ENCODE peak calls at places on chromosomes 2 and 18, in five cellular contexts. One of them, this sample, is unnamed.
A peak's percentile ranks its signal among the peaks of the same experiment; 100 is the strongest.

GRCh38 chr2:240457223-240458043 is 22.0 kb downstream of the GPC1 start:
- DNase-seq in choroid plexus epithelial cell: no peak
- DNase-seq in mesothelial cell of epicardium: no peak
- DNase-seq in GM23338: peak; percentile 85
- DNase-seq in right lobe of liver: no peak
- DNase-seq in this sample: no peak

GRCh38 chr2:15660491-15661294 is 69.0 kb downstream of the DDX1 start:
- DNase-seq in right lobe of liver: no peak
- DNase-seq in choroid plexus epithelial cell: no peak
- DNase-seq in mesothelial cell of epicardium: no peak
- DNase-seq in GM23338: no peak
- DNase-seq in this sample: no peak

GRCh38 chr18:28884304-28884703 is 707.4 kb upstream of the CDH2 start:
- DNase-seq in right lobe of liver: no peak
- DNase-seq in choroid plexus epithelial cell: no peak
- DNase-seq in GM23338: no peak
- DNase-seq in mesothelial cell of epicardium: no peak
- DNase-seq in this sample: no peak

GRCh38 chr2:100246163-100247145 is 75.8 kb downstream of the LONRF2 start:
- DNase-seq in GM23338: peak; percentile 77
- DNase-seq in choroid plexus epithelial cell: peak; percentile 28
- DNase-seq in mesothelial cell of epicardium: no peak
- DNase-seq in right lobe of liver: no peak
- DNase-seq in this sample: no peak

GRCh38 chr2:117775820-117776219 is 38.7 kb upstream of the DDX18 start:
- DNase-seq in GM23338: no peak
- DNase-seq in mesothelial cell of epicardium: no peak
- DNase-seq in right lobe of liver: no peak
- DNase-seq in choroid plexus epithelial cell: no peak
- DNase-seq in this sample: no peak

GRCh38 chr2:104447831-104448434 is 406.0 kb upstream of the POU3F3 start:
- DNase-seq in GM23338: peak; percentile 20
- DNase-seq in right lobe of liver: no peak
- DNase-seq in mesothelial cell of epicardium: no peak
- DNase-seq in choroid plexus epithelial cell: no peak
- DNase-seq in this sample: no peak

GRCh38 chr2:235091421-235091820 is 139.6 kb downstream of the SH3BP4 start:
- DNase-seq in choroid plexus epithelial cell: no peak
- DNase-seq in right lobe of liver: no peak
- DNase-seq in GM23338: no peak
- DNase-seq in mesothelial cell of epicardium: no peak
- DNase-seq in this sample: no peak

GRCh38 chr2:60998628-60999545 is 18.6 kb upstream of the PEX13 start:
- DNase-seq in choroid plexus epithelial cell: peak; percentile 74
- DNase-seq in GM23338: peak; percentile 75
- DNase-seq in mesothelial cell of epicardium: no peak
- DNase-seq in right lobe of liver: no peak
- DNase-seq in this sample: no peak

GRCh38 chr2:64461271-64462058 is 7.5 kb downstream of the LGALSL start:
- DNase-seq in mesothelial cell of epicardium: no peak
- DNase-seq in GM23338: no peak
- DNase-seq in right lobe of liver: no peak
- DNase-seq in choroid plexus epithelial cell: no peak
- DNase-seq in this sample: no peak

GRCh38 chr2:166632616-166633015 is 138.6 kb upstream of the SCN7A start:
- DNase-seq in GM23338: peak; percentile 14
- DNase-seq in mesothelial cell of epicardium: no peak
- DNase-seq in right lobe of liver: no peak
- DNase-seq in choroid plexus epithelial cell: peak; percentile 98
- DNase-seq in this sample: no peak

GRCh38 chr2:145029885-145030284 is 510.0 kb upstream of the ZEB2 start:
- DNase-seq in GM23338: no peak
- DNase-seq in right lobe of liver: no peak
- DNase-seq in mesothelial cell of epicardium: no peak
- DNase-seq in choroid plexus epithelial cell: no peak
- DNase-seq in this sample: no peak

GRCh38 chr2:85746313-85747004 is 7.3 kb upstream of the ATOH8 start:
- DNase-seq in choroid plexus epithelial cell: no peak
- DNase-seq in GM23338: no peak
- DNase-seq in mesothelial cell of epicardium: no peak
- DNase-seq in right lobe of liver: no peak
- DNase-seq in this sample: no peak

GRCh38 chr2:176637497-176638166 is 368.4 kb downstream of the MTX2 start:
- DNase-seq in choroid plexus epithelial cell: peak; percentile 11
- DNase-seq in mesothelial cell of epicardium: no peak
- DNase-seq in GM23338: peak; percentile 74
- DNase-seq in right lobe of liver: no peak
- DNase-seq in this sample: peak; percentile 71

GRCh38 chr2:65464604-65465003 is 32.2 kb upstream of the SPRED2 start:
- DNase-seq in right lobe of liver: no peak
- DNase-seq in GM23338: no peak
- DNase-seq in mesothelial cell of epicardium: no peak
- DNase-seq in choroid plexus epithelial cell: no peak
- DNase-seq in this sample: no peak

GRCh38 chr2:203580846-203581245 is 45.7 kb upstream of the RAPH1 start:
- DNase-seq in mesothelial cell of epicardium: no peak
- DNase-seq in choroid plexus epithelial cell: no peak
- DNase-seq in right lobe of liver: no peak
- DNase-seq in GM23338: no peak
- DNase-seq in this sample: no peak

GRCh38 chr2:190069936-190070696 is 7.6 kb upstream of the MSTN start:
- DNase-seq in right lobe of liver: peak; percentile 80
- DNase-seq in mesothelial cell of epicardium: no peak
- DNase-seq in GM23338: peak; percentile 68
- DNase-seq in choroid plexus epithelial cell: peak; percentile 85
- DNase-seq in this sample: no peak

GRCh38 chr2:172647439-172647838 is 88.2 kb upstream of the RAPGEF4 start:
- DNase-seq in mesothelial cell of epicardium: no peak
- DNase-seq in GM23338: no peak
- DNase-seq in choroid plexus epithelial cell: no peak
- DNase-seq in right lobe of liver: no peak
- DNase-seq in this sample: no peak

GRCh38 chr18:13424377-13424776 is 205.8 kb downstream of the LDLRAD4 start:
- DNase-seq in right lobe of liver: no peak
- DNase-seq in GM23338: no peak
- DNase-seq in choroid plexus epithelial cell: no peak
- DNase-seq in mesothelial cell of epicardium: no peak
- DNase-seq in this sample: no peak

GRCh38 chr18:50879302-50880107 is 587 bp downstream of the ME2 start:
- DNase-seq in mesothelial cell of epicardium: no peak
- DNase-seq in right lobe of liver: no peak
- DNase-seq in GM23338: no peak
- DNase-seq in choroid plexus epithelial cell: peak; percentile 70
- DNase-seq in this sample: no peak

GRCh38 chr18:36427831-36428230 is 130.3 kb downstream of the FHOD3 start:
- DNase-seq in choroid plexus epithelial cell: no peak
- DNase-seq in right lobe of liver: no peak
- DNase-seq in mesothelial cell of epicardium: no peak
- DNase-seq in GM23338: no peak
- DNase-seq in this sample: no peak

GRCh38 chr2:99183025-99183424 is 2.0 kb downstream of the MRPL30 start:
- DNase-seq in GM23338: peak; percentile 21
- DNase-seq in right lobe of liver: no peak
- DNase-seq in choroid plexus epithelial cell: no peak
- DNase-seq in mesothelial cell of epicardium: no peak
- DNase-seq in this sample: no peak

GRCh38 chr2:99159594-99159993 is 4.8 kb downstream of the LIPT1 start:
- DNase-seq in mesothelial cell of epicardium: no peak
- DNase-seq in GM23338: no peak
- DNase-seq in choroid plexus epithelial cell: no peak
- DNase-seq in right lobe of liver: no peak
- DNase-seq in this sample: no peak

GRCh38 chr2:98822301-98823164 is 91.6 kb upstream of the MGAT4A start:
- DNase-seq in choroid plexus epithelial cell: no peak
- DNase-seq in GM23338: peak; percentile 80
- DNase-seq in right lobe of liver: no peak
- DNase-seq in mesothelial cell of epicardium: no peak
- DNase-seq in this sample: no peak

DNA sequence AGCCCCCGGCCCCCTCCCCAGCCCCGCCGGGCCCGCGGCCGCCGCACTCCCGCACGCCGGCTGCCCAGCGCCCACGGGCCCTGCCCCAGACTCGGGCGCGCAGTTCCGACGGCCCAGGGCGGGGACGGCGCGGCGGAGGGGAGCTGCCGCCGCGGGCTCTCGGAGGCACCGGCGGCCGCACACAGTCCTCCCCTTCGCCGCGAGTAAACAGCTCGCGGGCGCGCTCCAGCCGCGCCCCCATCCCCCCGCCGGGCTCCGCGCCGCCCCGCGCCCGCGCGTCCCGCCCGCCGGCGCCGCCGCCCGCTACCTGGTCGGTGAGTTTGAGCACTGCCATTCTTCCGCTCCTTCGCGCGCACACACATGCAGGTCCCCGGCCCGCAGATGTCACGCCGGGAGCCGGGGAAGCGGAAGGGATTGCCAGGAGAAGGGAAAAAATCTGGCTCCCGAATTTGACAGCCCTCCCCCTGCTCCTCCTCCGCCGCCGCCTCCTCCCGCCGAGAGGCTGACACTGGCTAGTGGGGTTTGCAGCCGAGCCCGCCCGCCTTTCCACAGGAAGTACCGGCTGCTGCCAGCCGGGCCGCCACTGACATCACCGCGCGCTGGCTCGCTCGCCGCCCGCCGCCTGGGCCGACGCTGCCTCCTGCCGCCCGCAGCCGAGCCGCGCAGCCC is at the start of gene ANKRD44:
- DNase-seq in right lobe of liver: peak; percentile 95
- DNase-seq in mesothelial cell of epicardium: peak; percentile 68
- DNase-seq in GM23338: peak; percentile 83
- DNase-seq in choroid plexus epithelial cell: peak; percentile 79
- DNase-seq in this sample: peak; percentile 86
- TF ChIP-seq CTCF in right lobe of liver: peak; percentile 35
- TF ChIP-seq CTCF in mesothelial cell of epicardium: no peak
- TF ChIP-seq CTCF in GM23338: no peak
- TF ChIP-seq CTCF in choroid plexus epithelial cell: peak; percentile 1
- TF ChIP-seq CTCF in this sample: peak; percentile 61

GRCh38 chr2:224058048-224058775 is 19.1 kb upstream of the SERPINE2 start:
- DNase-seq in choroid plexus epithelial cell: no peak
- DNase-seq in mesothelial cell of epicardium: no peak
- DNase-seq in right lobe of liver: no peak
- DNase-seq in GM23338: peak; percentile 33
- DNase-seq in this sample: no peak
- TF ChIP-seq CTCF in choroid plexus epithelial cell: peak; percentile 39
- TF ChIP-seq CTCF in mesothelial cell of epicardium: no peak
- TF ChIP-seq CTCF in right lobe of liver: no peak
- TF ChIP-seq CTCF in GM23338: peak; percentile 46
- TF ChIP-seq CTCF in this sample: no peak

DNA sequence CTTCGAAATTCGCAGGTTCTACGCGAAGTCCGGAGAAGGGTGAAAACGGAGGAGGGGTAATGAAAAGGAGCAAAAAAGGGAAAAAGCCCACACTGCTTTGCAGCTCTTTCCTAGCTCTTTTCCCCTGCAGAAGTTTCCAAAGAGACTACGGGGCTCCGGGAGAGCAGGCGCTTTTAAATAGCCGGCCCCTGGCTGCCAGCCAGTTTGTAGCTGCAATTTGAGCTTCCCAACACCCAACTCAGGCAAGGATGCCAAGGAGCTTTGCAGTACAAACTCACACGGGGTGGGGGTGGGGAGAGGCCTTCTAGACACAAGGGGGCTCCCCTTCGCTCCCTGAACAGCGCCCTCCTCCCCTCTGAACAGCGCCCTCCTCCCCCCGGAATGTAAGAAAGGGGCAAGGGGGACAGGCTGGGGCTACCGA is at the start of gene IGFBP5:
- DNase-seq in mesothelial cell of epicardium: peak; percentile 80
- DNase-seq in right lobe of liver: peak; percentile 68
- DNase-seq in GM23338: peak; percentile 94
- DNase-seq in choroid plexus epithelial cell: peak; percentile 94
- DNase-seq in this sample: peak; percentile 85
- TF ChIP-seq CTCF in mesothelial cell of epicardium: no peak
- TF ChIP-seq CTCF in right lobe of liver: no peak
- TF ChIP-seq CTCF in GM23338: peak; percentile 38
- TF ChIP-seq CTCF in choroid plexus epithelial cell: peak; percentile 46
- TF ChIP-seq CTCF in this sample: peak; percentile 41

DNA sequence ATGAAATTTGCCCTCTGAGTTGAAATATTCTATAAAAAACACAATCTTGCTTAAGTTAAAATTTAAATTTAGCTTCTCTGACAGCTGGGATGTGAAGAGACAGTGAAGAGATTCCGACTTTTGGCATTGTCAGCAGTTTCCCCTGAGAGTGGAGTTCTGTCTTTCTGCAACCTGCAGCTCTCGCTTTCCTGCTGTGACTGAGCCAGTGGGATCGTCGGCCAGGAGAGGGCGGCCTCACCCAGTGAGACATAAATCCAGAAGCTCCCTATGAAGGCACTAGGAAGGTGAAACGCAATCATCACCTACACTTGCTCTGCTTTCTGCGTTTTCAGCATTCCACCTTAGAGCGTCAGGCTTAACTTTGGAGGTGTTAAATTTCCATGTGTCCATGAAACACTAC is 75.4 kb upstream of the HNMT start:
- DNase-seq in mesothelial cell of epicardium: no peak
- DNase-seq in right lobe of liver: peak; percentile 65
- DNase-seq in GM23338: peak; percentile 75
- DNase-seq in choroid plexus epithelial cell: peak; percentile 42
- DNase-seq in this sample: no peak
- TF ChIP-seq CTCF in mesothelial cell of epicardium: peak; percentile 34
- TF ChIP-seq CTCF in right lobe of liver: peak; percentile 50
- TF ChIP-seq CTCF in GM23338: peak; percentile 70
- TF ChIP-seq CTCF in choroid plexus epithelial cell: peak; percentile 69
- TF ChIP-seq CTCF in this sample: peak; percentile 75

GRCh38 chr2:102703748-102704147 is 58.1 kb upstream of the TMEM182 start:
- DNase-seq in mesothelial cell of epicardium: no peak
- DNase-seq in choroid plexus epithelial cell: peak; percentile 61
- DNase-seq in right lobe of liver: no peak
- DNase-seq in GM23338: peak; percentile 60
- DNase-seq in this sample: no peak
- TF ChIP-seq CTCF in mesothelial cell of epicardium: no peak
- TF ChIP-seq CTCF in choroid plexus epithelial cell: peak; percentile 54
- TF ChIP-seq CTCF in right lobe of liver: peak; percentile 29
- TF ChIP-seq CTCF in GM23338: peak; percentile 56
- TF ChIP-seq CTCF in this sample: peak; percentile 65

GRCh38 chr18:79001001-79001400 is 21.4 kb downstream of the SALL3 start:
- DNase-seq in right lobe of liver: no peak
- DNase-seq in GM23338: no peak
- DNase-seq in choroid plexus epithelial cell: no peak
- DNase-seq in mesothelial cell of epicardium: no peak
- DNase-seq in this sample: no peak
- TF ChIP-seq CTCF in right lobe of liver: no peak
- TF ChIP-seq CTCF in GM23338: no peak
- TF ChIP-seq CTCF in choroid plexus epithelial cell: no peak
- TF ChIP-seq CTCF in mesothelial cell of epicardium: no peak
- TF ChIP-seq CTCF in this sample: no peak

GRCh38 chr18:3624818-3625716 is 175.1 kb downstream of the TGIF1 start:
- DNase-seq in choroid plexus epithelial cell: peak; percentile 95
- DNase-seq in right lobe of liver: no peak
- DNase-seq in GM23338: peak; percentile 33
- DNase-seq in mesothelial cell of epicardium: no peak
- DNase-seq in this sample: no peak
- TF ChIP-seq CTCF in choroid plexus epithelial cell: no peak
- TF ChIP-seq CTCF in right lobe of liver: no peak
- TF ChIP-seq CTCF in GM23338: no peak
- TF ChIP-seq CTCF in mesothelial cell of epicardium: no peak
- TF ChIP-seq CTCF in this sample: no peak